ENCODE peak calls at places on chromosomes 16 and 17, in five cellular contexts. J, X, V, Z and M are unnamed samples.

GRCh38 chr16:595094-595528 is 5.2 kb downstream of the RAB40C start:
- DNase-seq in Z (no peak), V (no peak), X (no peak), J (no peak), M (no peak)

GRCh38 chr17:46730679-46731078 is 87.8 kb downstream of the WNT3 start:
- DNase-seq in Z (no peak), X (no peak), J (no peak), V (no peak), M (no peak)

GRCh38 chr17:66675273-66675990 is 159.5 kb upstream of the CACNG5 start:
- DNase-seq in V (no peak), X (no peak), J (no peak), Z (no peak), M (no peak)

GRCh38 chr16:49116873-49117272 is 164.8 kb downstream of the CBLN1 start:
- DNase-seq in J (no peak), V (no peak), X (no peak), Z (no peak), M (no peak)

GRCh38 chr16:21656795-21657768 is 4.7 kb upstream of the IGSF6 start:
- DNase-seq in Z (peak; percentile 38), X (no peak), V (peak; percentile 34), J (peak; percentile 74), M (no peak)

GRCh38 chr16:27317738-27318398 is 4.1 kb downstream of the IL4R start:
- DNase-seq in Z (no peak), X (no peak), J (no peak), V (no peak), M (no peak)

GRCh38 chr17:64698725-64699124 is 36.6 kb upstream of the SMURF2 start:
- DNase-seq in Z (no peak), J (no peak), V (no peak), X (no peak), M (no peak)

GRCh38 chr16:48082516-48082915 is 73.3 kb downstream of the ABCC12 start:
- DNase-seq in J (peak; percentile 12), X (peak; percentile 37), V (peak; percentile 26), Z (no peak), M (no peak)

GRCh38 chr17:60106377-60107059 is 27.8 kb upstream of the HEATR6 start:
- DNase-seq in J (peak; percentile 61), Z (no peak), X (no peak), V (no peak), M (no peak)

GRCh38 chr16:56609463-56609921 is 1.1 kb downstream of the MT2A start:
- DNase-seq in Z (peak; percentile 92), X (peak; percentile 77), J (peak; percentile 88), V (peak; percentile 87), M (no peak)

GRCh38 chr16:1612320-1613111 is at the start of gene CRAMP1:
- DNase-seq in X (peak; percentile 40), V (no peak), Z (peak; percentile 29), J (peak; percentile 8), M (no peak)

GRCh38 chr16:86723699-86724098 is 145.3 kb downstream of the FOXL1 start:
- DNase-seq in Z (no peak), V (no peak), J (no peak), X (no peak), M (no peak)
- TF ChIP-seq CTCF in Z (no peak), V (no peak), J (no peak), X (no peak), M (no peak)

GRCh38 chr17:40340327-40340726 is 24.2 kb downstream of the GJD3 start:
- DNase-seq in Z (no peak), V (no peak), X (no peak), J (no peak), M (no peak)

GRCh38 chr17:40342575-40343058 is 21.9 kb downstream of the GJD3 start:
- DNase-seq in Z (peak; percentile 56), J (no peak), X (no peak), V (no peak), M (no peak)

GRCh38 chr17:40341808-40342574 is 22.5 kb downstream of the GJD3 start:
- DNase-seq in Z (peak; percentile 93), J (peak; percentile 86), X (peak; percentile 88), V (peak; percentile 87), M (no peak)

GRCh38 chr17:40339068-40339699 is 25.4 kb downstream of the GJD3 start:
- DNase-seq in X (no peak), V (no peak), Z (no peak), J (no peak), M (no peak)

DNA sequence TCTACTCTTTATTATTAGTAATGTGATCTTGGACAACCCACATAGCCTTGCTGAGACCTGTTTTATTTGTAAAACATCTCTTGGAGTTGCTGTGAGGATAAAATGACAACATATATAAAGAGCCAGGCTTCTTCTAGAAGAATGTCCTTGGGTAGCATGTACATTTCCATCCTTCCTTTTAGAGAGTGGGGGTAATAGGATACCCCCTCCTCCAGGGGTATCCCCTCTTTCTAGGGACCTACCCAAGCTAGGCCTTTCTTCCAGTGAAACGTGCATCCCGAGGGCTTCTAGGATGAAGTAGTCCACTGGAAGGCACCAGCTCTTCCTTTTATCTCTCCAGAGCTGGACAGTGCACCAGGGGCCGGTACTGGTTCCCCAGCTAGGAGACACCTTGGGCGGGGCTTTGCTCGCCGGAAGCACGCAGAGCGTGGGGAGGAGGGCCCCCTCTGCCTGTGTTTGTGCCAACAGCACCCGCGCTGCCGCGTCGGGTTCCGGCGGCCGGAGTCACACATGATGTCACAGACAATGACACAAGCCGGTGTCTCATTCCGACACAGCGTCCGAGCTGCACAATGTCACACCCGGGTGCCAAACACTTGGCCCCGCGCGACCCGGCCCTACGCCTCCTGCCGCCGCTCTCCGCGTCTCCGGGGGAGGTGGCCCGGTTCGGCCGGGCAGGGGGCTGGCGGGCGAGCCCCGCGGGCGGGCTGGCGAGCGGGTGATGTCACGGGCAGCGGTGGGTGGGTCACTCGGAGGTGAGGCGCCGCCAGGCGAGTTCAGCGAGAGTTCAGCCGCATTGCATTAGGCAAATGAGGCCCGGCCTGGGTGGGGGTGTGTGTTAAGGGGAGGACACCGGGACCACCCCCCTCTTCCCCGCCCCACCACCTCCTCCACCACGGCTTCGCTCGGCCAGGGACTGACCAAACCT is 23.4 kb downstream of the GJD3 start:
- DNase-seq in J (peak; percentile 82), Z (peak; percentile 92), V (peak; percentile 93), X (peak; percentile 98), M (no peak)
- H3K4me3 ChIP-seq in J (peak overlapping the region; percentile 60), Z (peak overlapping the region; percentile 86), V (peak overlapping the region; percentile 89), X (peak overlapping the region; percentile 77), M (peak overlapping the region; percentile 79)

GRCh38 chr16:4358236-4358635 is 7.1 kb upstream of the PAM16 start:
- DNase-seq in J (no peak), Z (no peak), X (no peak), V (no peak), M (no peak)
- H3K27ac ChIP-seq in J (no peak overlapping the region), Z (no peak overlapping the region), X (no peak overlapping the region), V (no peak overlapping the region), M (no peak overlapping the region)

DNA sequence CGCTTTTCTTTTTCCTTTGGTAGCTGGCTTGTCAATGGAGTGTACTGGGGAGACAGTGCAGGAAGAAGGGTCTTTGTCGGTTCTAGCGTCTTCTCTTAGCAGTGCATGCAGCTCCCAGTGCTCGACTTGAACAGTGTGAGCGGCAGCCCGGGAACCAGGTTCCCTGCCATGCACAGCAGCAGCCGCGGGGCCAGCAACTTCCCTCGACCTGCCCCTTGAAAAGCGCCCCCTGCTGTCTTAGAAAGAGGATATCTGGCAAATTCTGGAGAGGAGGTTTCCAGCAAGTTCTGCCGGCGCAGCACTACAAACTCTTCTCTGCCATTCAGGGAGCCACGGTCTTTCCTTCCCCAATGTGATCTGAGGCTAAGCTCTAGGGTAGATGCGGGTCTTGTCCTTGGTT is 451.5 kb downstream of the PMP22 start:
- DNase-seq in X (no peak), J (peak; percentile 33), Z (no peak), V (no peak), M (no peak)
- TF ChIP-seq CTCF in X (no peak), J (peak; percentile 27), Z (no peak), V (no peak), M (no peak)

GRCh38 chr16:19716183-19716582 is 1.8 kb downstream of the KNOP1 start:
- DNase-seq in X (no peak), J (no peak), V (no peak), Z (peak; percentile 74), M (no peak)
- H3K4me3 ChIP-seq in X (peak overlapping the region; percentile 99), J (no peak overlapping the region), V (peak overlapping the region; percentile 97), Z (peak overlapping the region; percentile 98), M (peak overlapping the region; percentile 90)

GRCh38 chr16:15581127-15581815 is 61.7 kb downstream of the MARF1 start:
- DNase-seq in J (no peak), X (no peak), Z (no peak), V (no peak), M (no peak)
- H3K27ac ChIP-seq in J (no peak overlapping the region), X (no peak overlapping the region), Z (peak overlapping the region; percentile 17), V (no peak overlapping the region), M (no peak overlapping the region)

GRCh38 chr17:57404807-57405485 is 148.6 kb downstream of the MSI2 start:
- DNase-seq in Z (no peak), J (no peak), V (no peak), X (no peak), M (no peak)

GRCh38 chr17:57403241-57403640 is 146.9 kb downstream of the MSI2 start:
- DNase-seq in Z (no peak), J (no peak), V (no peak), X (no peak), M (no peak)

GRCh38 chr17:57402691-57403090 is 146.4 kb downstream of the MSI2 start:
- DNase-seq in J (no peak), V (no peak), Z (no peak), X (no peak), M (no peak)

GRCh38 chr17:57405486-57406072 is 149.3 kb downstream of the MSI2 start:
- DNase-seq in Z (no peak), X (no peak), J (no peak), V (no peak), M (no peak)

DNA sequence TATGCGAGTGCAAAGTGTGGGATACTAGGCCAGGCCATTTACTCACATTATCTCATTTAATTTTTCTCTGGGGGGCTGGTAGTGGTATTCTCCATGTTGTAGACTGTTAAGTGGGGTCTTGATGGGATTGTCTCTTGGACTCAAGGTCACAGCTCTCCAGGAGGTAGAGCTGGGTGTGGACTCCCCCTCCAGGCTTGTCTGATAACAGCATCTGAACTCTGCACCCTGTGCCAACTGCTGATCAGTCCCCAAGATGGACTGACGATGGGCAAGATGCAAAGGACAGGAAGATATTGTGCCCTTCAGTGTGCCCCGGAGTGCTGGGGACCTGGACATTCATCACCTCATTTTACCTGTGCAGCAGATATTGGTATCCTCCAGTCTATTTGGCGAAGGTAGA is 147.8 kb downstream of the MSI2 start:
- DNase-seq in V (no peak), J (no peak), Z (peak; percentile 33), X (no peak), M (no peak)
- TF ChIP-seq CTCF in V (no peak), J (no peak), Z (no peak), X (no peak), M (no peak)

DNA sequence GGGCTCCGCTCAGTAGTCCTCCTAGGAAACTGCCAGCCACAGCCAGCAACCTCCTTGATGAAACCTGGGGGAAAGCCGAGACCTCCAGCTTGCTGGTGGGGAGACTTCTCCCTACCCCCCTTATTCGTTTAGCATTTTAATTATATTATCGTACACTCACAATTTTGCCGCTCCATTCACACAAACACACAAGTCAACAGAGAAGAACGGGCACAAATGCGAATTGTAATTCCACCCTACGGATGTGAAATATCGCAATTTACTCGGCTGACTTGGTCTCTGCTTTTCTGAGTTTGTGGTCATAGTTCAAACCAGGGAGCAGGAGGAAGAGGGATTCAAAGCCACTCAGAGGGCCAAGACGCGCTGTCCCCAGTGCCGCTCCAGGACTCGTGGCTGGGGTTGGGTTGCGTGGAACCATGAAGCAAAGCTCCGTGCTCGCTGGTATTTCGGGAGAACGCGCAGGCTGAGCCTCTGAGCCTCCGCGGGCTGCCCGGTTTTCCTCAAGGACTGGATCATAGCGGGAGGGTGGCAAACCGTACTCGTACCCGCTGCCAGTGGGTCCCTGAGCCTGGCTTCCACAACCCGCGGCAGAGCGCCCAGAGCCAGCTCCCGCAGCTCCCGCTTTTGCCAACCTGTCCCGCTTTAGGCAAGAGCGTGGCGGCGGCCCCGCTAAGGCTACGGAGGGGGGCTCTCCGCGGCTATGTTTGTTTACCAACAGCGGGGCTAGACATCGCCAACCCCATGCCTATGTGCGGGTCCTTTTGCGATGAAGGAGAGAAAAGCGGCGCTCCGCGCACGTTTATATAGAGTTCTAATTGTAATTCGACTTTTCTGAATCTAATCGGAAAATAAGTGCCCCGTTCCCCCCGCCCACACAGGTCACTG is 2.0 kb downstream of the LHX1 start:
- DNase-seq in X (no peak), J (no peak), Z (no peak), V (no peak), M (no peak)
- H3K4me3 ChIP-seq in X (no peak overlapping the region), J (peak overlapping the region; percentile 42), Z (no peak overlapping the region), V (no peak overlapping the region), M (no peak overlapping the region)